ENCODE peak calls at places on chromosomes 5 and 9, in five cellular contexts. J, H, U, W and C are unnamed samples.

GRCh38 chr9:31153250-31153840 is 1231.1 kb upstream of the ACO1 start:
- DNase-seq in J (peak), H (peak), U (no peak), W (no peak), C (no peak)

GRCh38 chr5:164487939-164488338 is 982.5 kb downstream of the MAT2B start:
- DNase-seq in J (no peak), H (no peak), U (no peak), W (no peak), C (no peak)

GRCh38 chr5:167348286-167348926 is 943.0 kb upstream of the WWC1 start:
- DNase-seq in J (no peak), H (no peak), U (no peak), W (no peak), C (no peak)

GRCh38 chr9:122223435-122223834 is 5.3 kb downstream of the LHX6 start:
- DNase-seq in J (no peak), H (no peak), U (no peak), W (no peak), C (no peak)

GRCh38 chr5:78753093-78753531 is 104.5 kb upstream of the LHFPL2 start:
- DNase-seq in J (peak), H (peak), U (no peak), W (no peak), C (no peak)

GRCh38 chr9:109574061-109574882 is 76.2 kb upstream of the PTPN3 start:
- DNase-seq in J (peak), H (peak), U (peak), W (no peak), C (peak)

GRCh38 chr9:127525426-127526188 is 74.3 kb downstream of the LRSAM1 start:
- DNase-seq in J (peak), H (peak), U (peak), W (no peak), C (peak)

GRCh38 chr5:30100148-30100547 is 1093.3 kb upstream of the CDH6 start:
- DNase-seq in J (no peak), H (no peak), U (no peak), W (no peak), C (peak)

GRCh38 chr5:41625571-41625970 is 115.2 kb upstream of the PLCXD3 start:
- DNase-seq in J (no peak), H (no peak), U (no peak), W (no peak), C (no peak)

GRCh38 chr9:129484325-129485000 is 136.4 kb downstream of the C9orf50 start:
- DNase-seq in J (peak), H (no peak), U (no peak), W (no peak), C (no peak)

GRCh38 chr5:96909435-96909834 is 26.4 kb upstream of the LNPEP start:
- DNase-seq in J (no peak), H (no peak), U (no peak), W (no peak), C (no peak)